ENCODE peak calls at places on chromosomes 13 and 19, in eight cellular contexts. One of them, this sample, is unnamed.
A peak's percentile ranks its signal among the peaks of the same experiment; 100 is the strongest.

GRCh38 chr19:10260141-10260584 is 8.1 kb downstream of the MRPL4 start:
- DNase-seq in uterus: no peak
- DNase-seq in sigmoid colon: no peak
- DNase-seq in BJ: no peak
- DNase-seq in CD8-positive, alpha-beta T cell: no peak
- DNase-seq in PC-3: peak; percentile 56
- DNase-seq in DND-41: no peak
- DNase-seq in Caco-2: no peak
- DNase-seq in this sample: peak; percentile 95

GRCh38 chr13:112446867-112447266 is 70.7 kb downstream of the SPACA7 start:
- DNase-seq in Caco-2: no peak
- DNase-seq in sigmoid colon: peak; percentile 56
- DNase-seq in CD8-positive, alpha-beta T cell: no peak
- DNase-seq in uterus: no peak
- DNase-seq in BJ: no peak
- DNase-seq in DND-41: no peak
- DNase-seq in PC-3: no peak
- DNase-seq in this sample: no peak

GRCh38 chr19:9183000-9183399 is 4.2 kb downstream of the OR7D2 start:
- DNase-seq in CD8-positive, alpha-beta T cell: no peak
- DNase-seq in DND-41: no peak
- DNase-seq in uterus: no peak
- DNase-seq in Caco-2: no peak
- DNase-seq in BJ: no peak
- DNase-seq in sigmoid colon: no peak
- DNase-seq in PC-3: no peak
- DNase-seq in this sample: no peak

GRCh38 chr13:53001444-53001843 is 27.2 kb upstream of the OLFM4 start:
- DNase-seq in Caco-2: no peak
- DNase-seq in sigmoid colon: no peak
- DNase-seq in DND-41: no peak
- DNase-seq in PC-3: no peak
- DNase-seq in CD8-positive, alpha-beta T cell: no peak
- DNase-seq in BJ: no peak
- DNase-seq in uterus: no peak
- DNase-seq in this sample: no peak

GRCh38 chr19:16067205-16067938 is 8.9 kb upstream of the TPM4 start:
- DNase-seq in uterus: peak; percentile 92
- DNase-seq in Caco-2: no peak
- DNase-seq in CD8-positive, alpha-beta T cell: no peak
- DNase-seq in BJ: no peak
- DNase-seq in DND-41: no peak
- DNase-seq in PC-3: peak; percentile 81
- DNase-seq in sigmoid colon: peak; percentile 97
- DNase-seq in this sample: peak; percentile 78

GRCh38 chr19:53530622-53531021 is 7.3 kb upstream of the ZNF331 start:
- DNase-seq in sigmoid colon: no peak
- DNase-seq in BJ: no peak
- DNase-seq in Caco-2: no peak
- DNase-seq in uterus: no peak
- DNase-seq in DND-41: no peak
- DNase-seq in PC-3: no peak
- DNase-seq in CD8-positive, alpha-beta T cell: no peak
- DNase-seq in this sample: no peak

GRCh38 chr13:109869312-109870237 is 83.2 kb upstream of the IRS2 start:
- DNase-seq in sigmoid colon: peak; percentile 93
- DNase-seq in BJ: peak; percentile 14
- DNase-seq in Caco-2: no peak
- DNase-seq in DND-41: no peak
- DNase-seq in PC-3: no peak
- DNase-seq in uterus: peak; percentile 71
- DNase-seq in CD8-positive, alpha-beta T cell: peak; percentile 9
- DNase-seq in this sample: peak; percentile 22

GRCh38 chr19:18741566-18742121 is 49.5 kb downstream of the COMP start:
- DNase-seq in BJ: no peak
- DNase-seq in CD8-positive, alpha-beta T cell: no peak
- DNase-seq in PC-3: peak; percentile 47
- DNase-seq in uterus: peak; percentile 36
- DNase-seq in Caco-2: no peak
- DNase-seq in DND-41: no peak
- DNase-seq in sigmoid colon: no peak
- DNase-seq in this sample: no peak

GRCh38 chr13:25232937-25233515 is 54.3 kb downstream of the MTMR6 start:
- DNase-seq in uterus: no peak
- DNase-seq in CD8-positive, alpha-beta T cell: no peak
- DNase-seq in Caco-2: no peak
- DNase-seq in sigmoid colon: no peak
- DNase-seq in BJ: no peak
- DNase-seq in DND-41: no peak
- DNase-seq in PC-3: peak; percentile 65
- DNase-seq in this sample: peak; percentile 44

GRCh38 chr19:10390652-10391286 is 10.4 kb upstream of the TYK2 start:
- DNase-seq in PC-3: peak; percentile 84
- DNase-seq in CD8-positive, alpha-beta T cell: peak; percentile 76
- DNase-seq in DND-41: peak; percentile 73
- DNase-seq in sigmoid colon: peak; percentile 83
- DNase-seq in BJ: no peak
- DNase-seq in Caco-2: peak; percentile 75
- DNase-seq in uterus: peak; percentile 72
- DNase-seq in this sample: peak; percentile 65

GRCh38 chr13:112205990-112206389 is 139.0 kb downstream of the SOX1 start:
- DNase-seq in sigmoid colon: no peak
- DNase-seq in PC-3: no peak
- DNase-seq in CD8-positive, alpha-beta T cell: no peak
- DNase-seq in DND-41: no peak
- DNase-seq in BJ: no peak
- DNase-seq in uterus: no peak
- DNase-seq in Caco-2: no peak
- DNase-seq in this sample: no peak

GRCh38 chr13:92384410-92384809 is 842.2 kb upstream of the GPC6 start:
- DNase-seq in CD8-positive, alpha-beta T cell: no peak
- DNase-seq in Caco-2: no peak
- DNase-seq in uterus: no peak
- DNase-seq in sigmoid colon: no peak
- DNase-seq in DND-41: no peak
- DNase-seq in BJ: no peak
- DNase-seq in PC-3: no peak
- DNase-seq in this sample: no peak

GRCh38 chr13:77511552-77511951 is 24.0 kb upstream of the SCEL start:
- DNase-seq in sigmoid colon: no peak
- DNase-seq in PC-3: no peak
- DNase-seq in Caco-2: no peak
- DNase-seq in uterus: no peak
- DNase-seq in BJ: no peak
- DNase-seq in DND-41: no peak
- DNase-seq in CD8-positive, alpha-beta T cell: no peak
- DNase-seq in this sample: no peak

GRCh38 chr19:3250675-3251074 is 26.2 kb downstream of the CELF5 start:
- DNase-seq in uterus: no peak
- DNase-seq in sigmoid colon: no peak
- DNase-seq in PC-3: peak; percentile 38
- DNase-seq in BJ: no peak
- DNase-seq in Caco-2: no peak
- DNase-seq in CD8-positive, alpha-beta T cell: peak; percentile 52
- DNase-seq in DND-41: peak; percentile 57
- DNase-seq in this sample: no peak

GRCh38 chr19:17447704-17448189 is 721 bp downstream of the TMEM221 start:
- DNase-seq in CD8-positive, alpha-beta T cell: no peak
- DNase-seq in DND-41: no peak
- DNase-seq in PC-3: no peak
- DNase-seq in sigmoid colon: no peak
- DNase-seq in uterus: no peak
- DNase-seq in BJ: no peak
- DNase-seq in Caco-2: no peak
- DNase-seq in this sample: no peak

GRCh38 chr19:46859637-46860124 is 1.1 kb upstream of the ARHGAP35 start:
- DNase-seq in PC-3: peak; percentile 51
- DNase-seq in DND-41: no peak
- DNase-seq in uterus: peak; percentile 83
- DNase-seq in sigmoid colon: peak; percentile 94
- DNase-seq in Caco-2: no peak
- DNase-seq in CD8-positive, alpha-beta T cell: no peak
- DNase-seq in BJ: no peak
- DNase-seq in this sample: no peak

GRCh38 chr19:47284324-47284899 is 9.7 kb downstream of the INAFM1 start:
- DNase-seq in BJ: no peak
- DNase-seq in PC-3: peak; percentile 71
- DNase-seq in DND-41: peak; percentile 50
- DNase-seq in sigmoid colon: no peak
- DNase-seq in Caco-2: no peak
- DNase-seq in uterus: peak; percentile 33
- DNase-seq in CD8-positive, alpha-beta T cell: peak; percentile 64
- DNase-seq in this sample: peak; percentile 59

GRCh38 chr13:104015646-104016396 is 949.6 kb upstream of the SLC10A2 start:
- DNase-seq in Caco-2: no peak
- DNase-seq in CD8-positive, alpha-beta T cell: no peak
- DNase-seq in PC-3: no peak
- DNase-seq in DND-41: no peak
- DNase-seq in BJ: no peak
- DNase-seq in uterus: no peak
- DNase-seq in sigmoid colon: no peak
- DNase-seq in this sample: peak; percentile 37

GRCh38 chr13:24688901-24689300 is 8.7 kb downstream of the ATP12A start:
- DNase-seq in DND-41: no peak
- DNase-seq in sigmoid colon: no peak
- DNase-seq in uterus: no peak
- DNase-seq in Caco-2: no peak
- DNase-seq in PC-3: no peak
- DNase-seq in BJ: no peak
- DNase-seq in CD8-positive, alpha-beta T cell: no peak
- DNase-seq in this sample: no peak

GRCh38 chr13:114063545-114064515 is 68.6 kb downstream of the RASA3 start:
- DNase-seq in CD8-positive, alpha-beta T cell: no peak
- DNase-seq in PC-3: peak; percentile 22
- DNase-seq in sigmoid colon: peak; percentile 90
- DNase-seq in uterus: peak; percentile 75
- DNase-seq in Caco-2: no peak
- DNase-seq in BJ: peak; percentile 87
- DNase-seq in DND-41: no peak
- DNase-seq in this sample: no peak
- TF ChIP-seq CTCF in CD8-positive, alpha-beta T cell: no peak
- TF ChIP-seq CTCF in PC-3: no peak
- TF ChIP-seq CTCF in sigmoid colon: no peak
- TF ChIP-seq CTCF in uterus: no peak
- TF ChIP-seq CTCF in Caco-2: no peak
- TF ChIP-seq CTCF in BJ: no peak
- TF ChIP-seq CTCF in DND-41: no peak
- TF ChIP-seq CTCF in this sample: no peak

GRCh38 chr19:409515-410242 is 732 bp upstream of the C2CD4C start:
- DNase-seq in Caco-2: peak; percentile 32
- DNase-seq in uterus: no peak
- DNase-seq in DND-41: peak; percentile 11
- DNase-seq in BJ: no peak
- DNase-seq in PC-3: no peak
- DNase-seq in sigmoid colon: peak; percentile 64
- DNase-seq in CD8-positive, alpha-beta T cell: no peak
- DNase-seq in this sample: no peak
- H3K4me3 ChIP-seq in Caco-2: peak overlapping the region; percentile 30
- H3K4me3 ChIP-seq in uterus: peak overlapping the region; percentile 31
- H3K4me3 ChIP-seq in DND-41: no peak overlapping the region
- H3K4me3 ChIP-seq in BJ: no peak overlapping the region
- H3K4me3 ChIP-seq in PC-3: peak overlapping the region; percentile 39
- H3K4me3 ChIP-seq in sigmoid colon: no peak overlapping the region
- H3K4me3 ChIP-seq in CD8-positive, alpha-beta T cell: peak overlapping the region; percentile 41
- H3K4me3 ChIP-seq in this sample: no peak overlapping the region

DNA sequence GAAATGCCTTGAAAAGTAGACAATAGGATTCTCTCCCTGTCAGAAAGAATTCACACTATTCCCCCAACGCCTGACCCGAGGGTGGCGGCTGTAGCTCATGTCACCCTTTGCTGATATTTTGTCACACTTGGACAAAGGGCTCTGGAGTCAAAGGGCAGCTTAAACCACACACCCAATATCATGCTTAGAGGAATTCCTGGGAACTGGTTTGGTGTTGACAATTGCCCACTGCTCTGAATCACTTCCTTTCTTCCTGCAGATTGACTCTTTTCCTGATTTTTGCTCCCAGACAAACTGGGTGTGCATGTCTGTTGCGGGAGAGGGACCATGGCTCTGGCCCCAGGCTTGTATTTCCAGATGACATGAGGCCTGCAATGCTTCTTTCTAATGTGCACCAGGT is 9.0 kb upstream of the SERP2 start:
- DNase-seq in uterus: no peak
- DNase-seq in sigmoid colon: no peak
- DNase-seq in BJ: peak; percentile 22
- DNase-seq in PC-3: peak; percentile 91
- DNase-seq in DND-41: no peak
- DNase-seq in Caco-2: peak; percentile 89
- DNase-seq in CD8-positive, alpha-beta T cell: no peak
- DNase-seq in this sample: peak; percentile 90
- H3K27me3 ChIP-seq in uterus: no peaks in the 10 kb centered on the region
- H3K27me3 ChIP-seq in sigmoid colon: no peaks in the 10 kb centered on the region
- H3K27me3 ChIP-seq in BJ: no peaks in the 10 kb centered on the region
- H3K27me3 ChIP-seq in PC-3: no peaks in the 10 kb centered on the region
- H3K27me3 ChIP-seq in DND-41: no peaks in the 10 kb centered on the region
- H3K27me3 ChIP-seq in Caco-2: no peaks in the 10 kb centered on the region
- H3K27me3 ChIP-seq in CD8-positive, alpha-beta T cell: no peaks in the 10 kb centered on the region
- H3K27me3 ChIP-seq in this sample: no peaks in the 10 kb centered on the region

DNA sequence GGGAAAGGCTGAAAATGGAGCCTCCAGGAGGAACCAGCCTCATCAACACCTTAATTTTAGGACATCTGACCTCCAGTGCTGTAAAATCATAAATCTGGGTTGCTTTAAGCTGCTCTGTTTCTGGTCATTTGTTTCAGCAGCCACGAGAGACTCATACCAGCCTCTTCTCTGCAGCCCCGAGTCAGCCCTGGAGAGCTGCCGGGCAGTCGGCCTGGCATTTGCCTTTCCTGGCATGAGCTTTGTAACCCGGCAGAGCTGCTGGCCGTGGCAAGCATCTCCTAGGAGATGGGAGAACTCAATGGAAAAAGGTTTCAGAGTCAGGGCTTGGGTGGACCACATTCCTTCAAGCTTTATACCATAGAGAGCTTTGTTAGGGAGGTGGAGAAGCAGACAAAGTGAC is 21.7 kb upstream of the CCL25 start:
- DNase-seq in BJ: no peak
- DNase-seq in PC-3: no peak
- DNase-seq in Caco-2: no peak
- DNase-seq in CD8-positive, alpha-beta T cell: no peak
- DNase-seq in sigmoid colon: no peak
- DNase-seq in DND-41: no peak
- DNase-seq in uterus: no peak
- DNase-seq in this sample: no peak
- TF ChIP-seq CTCF in BJ: no peak
- TF ChIP-seq CTCF in PC-3: no peak
- TF ChIP-seq CTCF in Caco-2: no peak
- TF ChIP-seq CTCF in CD8-positive, alpha-beta T cell: no peak
- TF ChIP-seq CTCF in sigmoid colon: no peak
- TF ChIP-seq CTCF in DND-41: no peak
- TF ChIP-seq CTCF in uterus: no peak
- TF ChIP-seq CTCF in this sample: no peak

This sample was measured in bronchial epithelial cell.